ENCODE peak calls at places on chromosomes 2 and 18, in seven cellular contexts. One of them, this sample, is unnamed.
A peak's percentile ranks its signal among the peaks of the same experiment; 100 is the strongest.

GRCh38 chr2:23077599-23077998 is 307.4 kb upstream of the KLHL29 start:
- DNase-seq in tibial artery: no peak
- DNase-seq in left lung: no peak
- DNase-seq in Peyer's patch: no peak
- DNase-seq in AG04449: no peak
- DNase-seq in choroid plexus epithelial cell: no peak
- DNase-seq in HCT116: no peak
- DNase-seq in this sample: no peak

GRCh38 chr2:195603408-195603807 is 53.6 kb upstream of the SLC39A10 start:
- DNase-seq in tibial artery: no peak
- DNase-seq in left lung: no peak
- DNase-seq in Peyer's patch: no peak
- DNase-seq in AG04449: no peak
- DNase-seq in choroid plexus epithelial cell: no peak
- DNase-seq in HCT116: no peak
- DNase-seq in this sample: no peak

GRCh38 chr2:145352499-145352898 is 832.6 kb upstream of the ZEB2 start:
- DNase-seq in tibial artery: no peak
- DNase-seq in left lung: no peak
- DNase-seq in Peyer's patch: no peak
- DNase-seq in AG04449: no peak
- DNase-seq in choroid plexus epithelial cell: no peak
- DNase-seq in HCT116: no peak
- DNase-seq in this sample: no peak

GRCh38 chr2:52861606-52862005 is 906.0 kb upstream of the CHAC2 start:
- DNase-seq in tibial artery: no peak
- DNase-seq in left lung: no peak
- DNase-seq in Peyer's patch: no peak
- DNase-seq in AG04449: no peak
- DNase-seq in choroid plexus epithelial cell: peak; percentile 37
- DNase-seq in HCT116: no peak
- DNase-seq in this sample: no peak

GRCh38 chr18:61738488-61738887 is 154.3 kb downstream of the RNF152 start:
- DNase-seq in tibial artery: peak; percentile 85
- DNase-seq in left lung: no peak
- DNase-seq in Peyer's patch: no peak
- DNase-seq in AG04449: no peak
- DNase-seq in choroid plexus epithelial cell: peak; percentile 58
- DNase-seq in HCT116: no peak
- DNase-seq in this sample: no peak

GRCh38 chr18:54737986-54738385 is 90.3 kb upstream of the RAB27B start:
- DNase-seq in tibial artery: no peak
- DNase-seq in left lung: no peak
- DNase-seq in Peyer's patch: no peak
- DNase-seq in AG04449: no peak
- DNase-seq in choroid plexus epithelial cell: peak; percentile 67
- DNase-seq in HCT116: no peak
- DNase-seq in this sample: no peak

GRCh38 chr2:10909996-10910341 is 1.8 kb upstream of the KCNF1 start:
- DNase-seq in tibial artery: no peak
- DNase-seq in left lung: no peak
- DNase-seq in Peyer's patch: no peak
- DNase-seq in AG04449: no peak
- DNase-seq in choroid plexus epithelial cell: no peak
- DNase-seq in HCT116: no peak
- DNase-seq in this sample: no peak

GRCh38 chr2:152740743-152741328 is 22.4 kb downstream of the ARL6IP6 start:
- DNase-seq in tibial artery: no peak
- DNase-seq in left lung: no peak
- DNase-seq in Peyer's patch: no peak
- DNase-seq in AG04449: no peak
- DNase-seq in choroid plexus epithelial cell: peak; percentile 84
- DNase-seq in HCT116: peak; percentile 49
- DNase-seq in this sample: peak; percentile 35

GRCh38 chr2:196166876-196167275 is 4.5 kb downstream of the STK17B start:
- DNase-seq in tibial artery: no peak
- DNase-seq in left lung: no peak
- DNase-seq in Peyer's patch: no peak
- DNase-seq in AG04449: peak; percentile 79
- DNase-seq in choroid plexus epithelial cell: peak; percentile 92
- DNase-seq in HCT116: no peak
- DNase-seq in this sample: no peak

GRCh38 chr2:52536929-52537460 is 1230.6 kb upstream of the CHAC2 start:
- DNase-seq in tibial artery: no peak
- DNase-seq in left lung: no peak
- DNase-seq in Peyer's patch: no peak
- DNase-seq in AG04449: no peak
- DNase-seq in choroid plexus epithelial cell: peak; percentile 65
- DNase-seq in HCT116: no peak
- DNase-seq in this sample: no peak

GRCh38 chr2:134134827-134135226 is 119.0 kb upstream of the MGAT5 start:
- DNase-seq in tibial artery: no peak
- DNase-seq in left lung: no peak
- DNase-seq in Peyer's patch: no peak
- DNase-seq in AG04449: no peak
- DNase-seq in choroid plexus epithelial cell: no peak
- DNase-seq in HCT116: no peak
- DNase-seq in this sample: no peak

GRCh38 chr2:211837706-211838105 is 700.9 kb downstream of the ERBB4 start:
- DNase-seq in tibial artery: no peak
- DNase-seq in left lung: no peak
- DNase-seq in Peyer's patch: no peak
- DNase-seq in AG04449: no peak
- DNase-seq in choroid plexus epithelial cell: no peak
- DNase-seq in HCT116: no peak
- DNase-seq in this sample: no peak

GRCh38 chr2:169513926-169514325 is 4.4 kb downstream of the KLHL41 start:
- DNase-seq in tibial artery: no peak
- DNase-seq in left lung: no peak
- DNase-seq in Peyer's patch: no peak
- DNase-seq in AG04449: no peak
- DNase-seq in choroid plexus epithelial cell: peak; percentile 60
- DNase-seq in HCT116: no peak
- DNase-seq in this sample: no peak
- H3K4me3 ChIP-seq in tibial artery: no peak overlapping the region
- H3K4me3 ChIP-seq in left lung: no peak overlapping the region
- H3K4me3 ChIP-seq in Peyer's patch: no peak overlapping the region
- H3K4me3 ChIP-seq in AG04449: no peak overlapping the region
- H3K4me3 ChIP-seq in choroid plexus epithelial cell: no peak overlapping the region
- H3K4me3 ChIP-seq in HCT116: no peak overlapping the region
- H3K4me3 ChIP-seq in this sample: no peak overlapping the region

GRCh38 chr2:13414907-13415306 is 698.2 kb downstream of the TRIB2 start:
- DNase-seq in tibial artery: no peak
- DNase-seq in left lung: no peak
- DNase-seq in Peyer's patch: no peak
- DNase-seq in AG04449: no peak
- DNase-seq in choroid plexus epithelial cell: no peak
- DNase-seq in HCT116: no peak
- DNase-seq in this sample: no peak

GRCh38 chr2:13413989-13414388 is 697.3 kb downstream of the TRIB2 start:
- DNase-seq in tibial artery: no peak
- DNase-seq in left lung: no peak
- DNase-seq in Peyer's patch: no peak
- DNase-seq in AG04449: no peak
- DNase-seq in choroid plexus epithelial cell: no peak
- DNase-seq in HCT116: no peak
- DNase-seq in this sample: no peak
- TF ChIP-seq CTCF in tibial artery: no peak
- TF ChIP-seq CTCF in left lung: no peak
- TF ChIP-seq CTCF in Peyer's patch: no peak
- TF ChIP-seq CTCF in AG04449: no peak
- TF ChIP-seq CTCF in choroid plexus epithelial cell: no peak
- TF ChIP-seq CTCF in HCT116: no peak
- TF ChIP-seq CTCF in this sample: no peak

GRCh38 chr18:36849288-36850011 is 20.5 kb downstream of the KIAA1328 start:
- DNase-seq in tibial artery: no peak
- DNase-seq in left lung: no peak
- DNase-seq in Peyer's patch: no peak
- DNase-seq in AG04449: peak; percentile 78
- DNase-seq in choroid plexus epithelial cell: peak; percentile 89
- DNase-seq in HCT116: no peak
- DNase-seq in this sample: peak; percentile 33
- H3K4me3 ChIP-seq in tibial artery: no peak overlapping the region
- H3K4me3 ChIP-seq in left lung: no peak overlapping the region
- H3K4me3 ChIP-seq in Peyer's patch: no peak overlapping the region
- H3K4me3 ChIP-seq in AG04449: no peak overlapping the region
- H3K4me3 ChIP-seq in choroid plexus epithelial cell: no peak overlapping the region
- H3K4me3 ChIP-seq in HCT116: no peak overlapping the region
- H3K4me3 ChIP-seq in this sample: no peak overlapping the region

GRCh38 chr2:166179201-166179600 is 51.4 kb upstream of the SCN1A start:
- DNase-seq in tibial artery: no peak
- DNase-seq in left lung: no peak
- DNase-seq in Peyer's patch: no peak
- DNase-seq in AG04449: no peak
- DNase-seq in choroid plexus epithelial cell: peak; percentile 54
- DNase-seq in HCT116: no peak
- DNase-seq in this sample: no peak

GRCh38 chr2:166184789-166185188 is 57.0 kb upstream of the SCN1A start:
- DNase-seq in tibial artery: no peak
- DNase-seq in left lung: no peak
- DNase-seq in Peyer's patch: no peak
- DNase-seq in AG04449: no peak
- DNase-seq in choroid plexus epithelial cell: no peak
- DNase-seq in HCT116: no peak
- DNase-seq in this sample: no peak

GRCh38 chr2:166181813-166182154 is 54.0 kb upstream of the SCN1A start:
- DNase-seq in tibial artery: no peak
- DNase-seq in left lung: no peak
- DNase-seq in Peyer's patch: no peak
- DNase-seq in AG04449: no peak
- DNase-seq in choroid plexus epithelial cell: no peak
- DNase-seq in HCT116: no peak
- DNase-seq in this sample: no peak

DNA sequence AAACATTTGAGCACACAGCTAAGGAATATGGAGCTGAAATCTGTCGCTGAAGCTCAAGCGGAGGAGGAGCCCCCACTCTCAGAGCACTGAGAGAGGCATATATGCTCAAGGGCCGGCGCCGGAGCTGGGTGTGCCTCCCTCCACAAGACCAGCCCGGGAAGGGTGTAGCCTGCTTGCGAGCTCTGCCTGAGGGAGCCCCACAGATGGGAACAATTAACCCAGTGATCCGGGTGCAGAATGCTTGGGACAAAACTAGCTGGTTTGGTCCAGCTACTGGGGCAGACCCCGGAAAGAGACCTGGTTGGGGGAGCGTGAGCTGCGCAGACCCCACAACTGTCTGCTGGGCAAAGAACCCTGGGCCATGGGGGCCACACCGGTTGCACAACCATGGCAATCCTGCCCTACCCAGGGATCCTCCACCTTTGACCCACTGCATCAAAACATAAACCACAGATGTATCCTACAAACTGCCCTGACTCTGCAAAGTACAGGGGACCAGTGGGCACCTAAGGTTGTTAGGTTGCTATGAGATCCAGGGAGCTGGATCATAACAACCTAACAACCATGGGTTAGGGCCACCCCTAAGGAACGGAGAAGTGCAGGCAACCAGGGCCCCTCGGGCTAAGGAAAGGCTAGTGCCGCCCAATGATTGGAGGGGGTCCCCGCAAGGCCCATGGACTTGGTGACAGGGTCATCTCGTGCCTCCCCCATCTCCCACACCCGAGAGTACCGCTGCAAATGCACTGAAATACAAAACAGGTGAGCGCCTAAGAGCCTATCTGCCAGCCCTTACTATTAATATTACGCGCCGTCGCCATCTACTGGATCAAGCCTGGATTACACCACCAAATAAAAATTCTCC is 53.4 kb upstream of the SCN1A start:
- DNase-seq in tibial artery: no peak
- DNase-seq in left lung: peak; percentile 40
- DNase-seq in Peyer's patch: peak; percentile 18
- DNase-seq in AG04449: no peak
- DNase-seq in choroid plexus epithelial cell: peak; percentile 78
- DNase-seq in HCT116: peak; percentile 13
- DNase-seq in this sample: peak; percentile 26
- TF ChIP-seq CTCF in tibial artery: no peak
- TF ChIP-seq CTCF in left lung: peak; percentile 45
- TF ChIP-seq CTCF in Peyer's patch: peak; percentile 61
- TF ChIP-seq CTCF in AG04449: peak; percentile 51
- TF ChIP-seq CTCF in choroid plexus epithelial cell: peak; percentile 76
- TF ChIP-seq CTCF in HCT116: peak; percentile 67
- TF ChIP-seq CTCF in this sample: peak; percentile 49

DNA sequence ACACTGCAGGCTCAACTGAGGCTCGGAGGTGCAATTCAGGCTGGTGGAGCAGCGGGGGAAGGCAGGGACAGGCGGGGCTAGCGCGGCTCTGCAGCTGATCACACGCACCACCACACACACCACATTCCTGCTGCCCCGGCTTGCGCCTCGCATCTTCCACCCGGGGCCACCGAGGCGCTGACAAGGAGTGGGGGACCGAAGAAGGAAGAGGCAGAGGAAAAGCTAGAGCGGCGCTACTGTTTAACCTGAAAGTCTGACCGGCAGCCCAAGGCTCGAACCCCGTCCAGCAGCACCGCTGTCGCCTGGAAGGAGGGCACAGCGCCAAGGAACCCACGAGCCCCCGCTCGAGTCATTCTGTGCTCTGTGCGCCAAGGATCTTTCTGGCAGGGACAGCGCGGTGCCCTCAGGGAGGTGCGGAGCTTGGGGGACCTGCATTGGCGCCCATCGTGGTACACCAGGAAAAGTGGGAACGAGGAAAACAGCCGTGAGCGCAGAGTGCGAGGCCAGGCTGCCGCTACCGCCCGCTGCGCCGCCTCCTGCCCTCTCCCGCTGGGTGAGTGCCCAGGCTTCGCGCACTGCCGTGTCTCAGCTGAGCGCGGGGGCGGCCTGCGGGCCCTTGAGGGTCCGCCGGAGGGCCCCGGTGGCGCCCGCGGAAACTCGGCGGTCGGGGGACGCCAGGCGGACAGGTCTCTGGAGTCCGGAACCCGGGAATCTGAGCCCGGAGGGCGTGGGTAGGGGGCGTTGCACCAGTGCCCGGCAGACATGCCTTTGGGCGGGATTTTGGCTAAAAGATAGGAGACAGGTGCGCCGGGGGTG is 865 bp upstream of the KCNJ3 start:
- DNase-seq in tibial artery: peak; percentile 72
- DNase-seq in left lung: no peak
- DNase-seq in Peyer's patch: no peak
- DNase-seq in AG04449: no peak
- DNase-seq in choroid plexus epithelial cell: no peak
- DNase-seq in HCT116: no peak
- DNase-seq in this sample: no peak
- H3K4me3 ChIP-seq in tibial artery: peak overlapping the region; percentile 82
- H3K4me3 ChIP-seq in left lung: peak overlapping the region; percentile 24
- H3K4me3 ChIP-seq in Peyer's patch: peak overlapping the region; percentile 79
- H3K4me3 ChIP-seq in AG04449: no peak overlapping the region
- H3K4me3 ChIP-seq in choroid plexus epithelial cell: no peak overlapping the region
- H3K4me3 ChIP-seq in HCT116: no peak overlapping the region
- H3K4me3 ChIP-seq in this sample: no peak overlapping the region

GRCh38 chr2:5290911-5291546 is 401.2 kb upstream of the SOX11 start:
- DNase-seq in tibial artery: no peak
- DNase-seq in left lung: no peak
- DNase-seq in Peyer's patch: no peak
- DNase-seq in AG04449: no peak
- DNase-seq in choroid plexus epithelial cell: peak; percentile 72
- DNase-seq in HCT116: no peak
- DNase-seq in this sample: no peak
- TF ChIP-seq CTCF in tibial artery: no peak
- TF ChIP-seq CTCF in left lung: no peak
- TF ChIP-seq CTCF in Peyer's patch: no peak
- TF ChIP-seq CTCF in AG04449: no peak
- TF ChIP-seq CTCF in choroid plexus epithelial cell: peak; percentile 43
- TF ChIP-seq CTCF in HCT116: no peak
- TF ChIP-seq CTCF in this sample: no peak

GRCh38 chr2:85938456-85938855 is 49.7 kb upstream of the ST3GAL5 start:
- DNase-seq in tibial artery: no peak
- DNase-seq in left lung: no peak
- DNase-seq in Peyer's patch: no peak
- DNase-seq in AG04449: no peak
- DNase-seq in choroid plexus epithelial cell: no peak
- DNase-seq in HCT116: no peak
- DNase-seq in this sample: no peak
- H3K4me3 ChIP-seq in tibial artery: no peak overlapping the region
- H3K4me3 ChIP-seq in left lung: no peak overlapping the region
- H3K4me3 ChIP-seq in Peyer's patch: no peak overlapping the region
- H3K4me3 ChIP-seq in AG04449: no peak overlapping the region
- H3K4me3 ChIP-seq in choroid plexus epithelial cell: no peak overlapping the region
- H3K4me3 ChIP-seq in HCT116: no peak overlapping the region
- H3K4me3 ChIP-seq in this sample: no peak overlapping the region

This sample was measured in HFF-Myc.